ENCODE peak calls at places on chromosomes 16 and 17, in ten cellular contexts. U is heart left ventricle, H is adrenal gland, J is ovary, O is lower leg skin, N is transverse colon, X is Peyer's patch, V is sigmoid colon, B is erythroblast, Y is spleen. I is an unnamed sample.
A peak's percentile ranks its signal among the peaks of the same experiment; 100 is the strongest.

GRCh38 chr17:77019955-77020379 is 120.8 kb upstream of the SEC14L1 start:
- DNase-seq in V (no peak), N (no peak), U (no peak), Y (no peak), H (no peak), J (no peak), X (no peak), O (no peak), B (no peak), I (no peak)

GRCh38 chr17:9676084-9676483 is 30.8 kb downstream of the USP43 start:
- DNase-seq in B (no peak), Y (no peak), H (no peak), X (no peak), J (no peak), U (no peak), N (no peak), V (no peak), O (no peak), I (no peak)

GRCh38 chr16:80719573-80719972 is 84.8 kb downstream of the CDYL2 start:
- DNase-seq in U (no peak), O (no peak), V (no peak), J (no peak), B (no peak), N (no peak), Y (no peak), X (peak; percentile 48), H (no peak), I (no peak)

GRCh38 chr17:43814714-43815113 is 18.2 kb downstream of the MPP3 start:
- DNase-seq in J (no peak), V (no peak), H (no peak), O (no peak), B (no peak), Y (no peak), N (no peak), U (no peak), X (no peak), I (peak; percentile 58)

GRCh38 chr17:78890111-78890897 is 12.7 kb downstream of the CEP295NL start:
- DNase-seq in V (peak; percentile 80), B (no peak), O (peak; percentile 93), U (peak; percentile 74), X (peak; percentile 85), J (no peak), N (peak; percentile 75), H (peak; percentile 65), Y (peak; percentile 94), I (no peak)

GRCh38 chr16:89564476-89565255 is 4.2 kb downstream of the RPL13 start:
- DNase-seq in U (no peak), X (no peak), Y (no peak), O (no peak), V (no peak), N (peak; percentile 33), B (no peak), H (no peak), J (no peak), I (no peak)

GRCh38 chr16:2039286-2040030 is 8.2 kb downstream of the NTHL1 start:
- DNase-seq in N (peak; percentile 72), X (peak; percentile 32), Y (no peak), O (no peak), J (peak; percentile 97), V (peak; percentile 96), B (no peak), H (peak; percentile 56), U (peak; percentile 96), I (no peak)

GRCh38 chr17:56099649-56100048 is 53.6 kb upstream of the ANKFN1 start:
- DNase-seq in N (no peak), J (no peak), V (no peak), Y (no peak), U (no peak), O (no peak), X (no peak), H (no peak), B (no peak), I (no peak)

GRCh38 chr16:28494141-28494851 is at the start of gene APOBR:
- DNase-seq in B (peak; percentile 43), U (peak; percentile 59), N (peak; percentile 75), H (peak; percentile 55), J (no peak), O (no peak), V (no peak), Y (peak; percentile 94), X (peak; percentile 93), I (no peak)

DNA sequence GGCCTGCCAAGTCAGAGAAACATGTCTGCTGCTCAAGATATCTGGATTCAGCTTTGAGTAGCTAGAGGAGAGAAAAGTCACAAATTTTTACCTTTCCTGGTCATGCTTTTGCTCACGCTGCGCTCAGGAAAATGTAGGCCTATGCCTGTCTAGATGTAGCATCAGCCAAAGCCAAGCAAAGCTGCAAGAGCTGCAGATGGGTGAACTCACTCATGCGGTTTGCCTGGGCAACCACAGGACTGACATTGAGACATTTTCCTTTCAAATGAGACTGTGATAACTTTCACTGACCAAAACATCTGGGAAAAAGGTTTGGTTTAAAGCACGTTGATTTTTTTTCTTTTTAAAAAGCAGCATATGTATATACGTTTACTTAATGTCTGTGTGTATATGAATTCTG is 34.0 kb upstream of the NAGLU start:
- DNase-seq in V (no peak), Y (no peak), J (no peak), O (peak; percentile 37), U (no peak), N (no peak), H (no peak), B (no peak), X (no peak), I (no peak)
- TF ChIP-seq POLR2A in V (no peak), Y (no peak), J (no peak), O (no peak), U (no peak), N (no peak), H (no peak), B (no peak), X (no peak), I (no peak)

DNA sequence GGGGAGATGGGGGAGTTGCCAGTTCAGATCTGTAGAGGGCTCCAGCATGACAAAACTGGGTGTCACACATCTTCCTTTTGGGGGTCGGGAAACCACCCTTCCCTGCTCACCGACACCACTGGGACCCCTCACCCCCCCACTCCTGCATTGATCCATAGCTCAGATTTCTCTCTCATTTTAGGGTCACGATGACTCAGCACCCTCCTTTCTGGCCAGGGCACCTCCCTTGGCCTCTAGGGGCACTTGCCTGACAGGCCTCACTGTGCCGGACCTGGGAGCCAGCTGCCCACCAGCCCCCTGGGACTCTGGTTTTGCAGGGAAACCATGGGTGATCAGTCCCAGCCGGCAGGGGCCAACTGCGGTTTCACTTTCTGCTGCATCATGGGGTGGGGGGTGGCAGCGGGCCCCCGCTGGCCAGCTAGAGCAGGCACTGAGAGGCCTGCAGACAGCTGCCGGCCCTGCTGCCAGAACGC is 239.4 kb downstream of the MRTFB start:
- DNase-seq in U (no peak), B (peak; percentile 38), N (peak; percentile 44), Y (peak; percentile 73), O (no peak), J (no peak), X (peak; percentile 51), V (no peak), H (no peak), I (no peak)
- TF ChIP-seq POLR2A in U (no peak), B (no peak), N (no peak), Y (no peak), O (no peak), J (no peak), X (no peak), V (no peak), H (no peak), I (no peak)

DNA sequence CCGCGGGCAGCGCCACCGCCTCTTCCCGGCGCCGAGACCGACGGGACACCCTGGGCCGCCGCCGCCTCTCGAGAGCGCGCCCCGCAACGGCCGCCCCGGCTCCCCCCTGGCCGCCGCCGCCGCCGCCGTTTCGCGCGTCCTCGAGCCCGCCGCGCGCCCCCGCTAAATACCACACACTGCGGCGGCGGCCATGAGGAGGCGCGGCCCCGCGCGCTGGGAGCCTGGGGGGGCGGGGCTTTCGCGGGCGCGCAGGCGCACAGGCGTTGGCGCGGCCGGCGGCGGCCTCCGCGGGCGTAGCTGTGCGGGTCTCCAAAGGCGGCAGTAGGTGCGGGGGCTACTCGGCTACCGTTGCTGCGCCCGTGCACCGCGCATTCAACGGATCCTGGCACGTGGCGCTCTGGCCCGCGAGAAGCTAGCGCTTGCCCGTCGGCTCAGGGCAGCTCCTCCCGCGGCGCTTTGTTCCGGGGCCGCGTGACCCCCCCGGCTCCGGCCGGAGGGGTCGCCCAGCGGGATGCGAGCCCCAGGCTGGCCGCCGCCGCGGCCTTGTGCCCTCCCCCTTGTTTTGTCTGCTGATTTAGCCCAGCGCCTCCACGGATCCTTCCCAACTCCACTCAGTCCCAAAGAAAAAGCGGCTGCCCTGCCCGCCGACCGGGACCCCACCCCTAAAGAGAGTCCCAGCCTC is at the start of gene SIAH1:
- DNase-seq in J (peak; percentile 82), X (peak; percentile 88), N (peak; percentile 88), O (peak; percentile 96), Y (peak; percentile 96), B (peak; percentile 95), U (peak; percentile 91), H (peak; percentile 82), V (peak; percentile 91), I (peak; percentile 76)
- TF ChIP-seq POLR2A in J (peak; percentile 78), X (peak; percentile 76), N (peak; percentile 64), O (no peak), Y (peak; percentile 52), B (peak; percentile 75), U (peak; percentile 87), H (peak; percentile 70), V (no peak), I (peak; percentile 83)

GRCh38 chr17:75785016-75785769 is 587 bp downstream of the UNK start:
- DNase-seq in B (peak; percentile 98), O (peak; percentile 99), H (peak; percentile 92), X (peak; percentile 85), J (peak; percentile 93), Y (peak; percentile 87), V (peak; percentile 96), U (peak; percentile 93), N (peak; percentile 92), I (peak; percentile 70)

GRCh38 chr17:75785770-75786538 is 1.3 kb downstream of the UNK start:
- DNase-seq in H (no peak), J (no peak), O (no peak), Y (peak; percentile 20), N (no peak), U (no peak), B (no peak), V (peak; percentile 48), X (no peak), I (no peak)

GRCh38 chr17:75784473-75785015 is at the start of gene UNK:
- DNase-seq in O (peak; percentile 99), B (peak; percentile 99), V (peak; percentile 100), H (peak; percentile 99), Y (peak; percentile 98), X (peak; percentile 96), J (peak; percentile 98), U (peak; percentile 98), N (peak; percentile 98), I (peak; percentile 91)

GRCh38 chr17:75783069-75783783 is 1.4 kb upstream of the UNK start:
- DNase-seq in X (no peak), H (no peak), Y (no peak), U (no peak), B (peak; percentile 82), V (no peak), J (no peak), O (no peak), N (no peak), I (no peak)

DNA sequence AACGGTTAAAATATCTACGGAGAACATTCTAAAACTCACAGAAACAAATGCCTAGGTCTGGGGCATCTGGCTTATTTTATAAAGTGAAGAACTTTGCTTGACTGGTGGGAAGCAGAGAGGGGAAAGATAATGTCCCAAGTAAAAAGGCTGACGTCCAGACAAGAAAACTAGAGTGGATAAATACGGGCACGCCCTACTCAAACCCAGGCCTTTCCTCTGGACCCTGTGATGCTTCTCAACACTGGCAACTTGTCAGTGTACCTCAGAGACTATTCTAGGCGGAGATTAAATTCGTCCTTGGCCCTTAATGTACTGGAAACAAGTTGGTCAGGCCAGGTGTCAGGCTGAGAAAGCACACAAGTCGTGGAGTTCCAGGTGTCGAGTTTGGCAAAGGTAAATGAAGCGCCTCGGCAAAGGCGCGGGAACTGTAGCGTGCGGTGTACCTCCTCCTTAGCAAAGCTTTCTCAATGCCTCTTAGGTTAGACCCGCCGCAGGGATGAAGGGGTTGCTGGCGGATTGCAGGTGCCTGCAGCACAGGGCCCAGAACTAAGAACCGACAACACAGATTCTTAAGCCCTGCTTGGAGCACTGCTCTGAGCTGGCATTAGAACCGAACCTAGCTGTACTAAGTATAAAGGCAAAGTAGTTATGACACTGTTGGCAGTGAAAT is 668 bp upstream of the UNK start:
- DNase-seq in U (peak; percentile 49), J (peak; percentile 60), O (peak; percentile 93), V (peak; percentile 75), Y (peak; percentile 89), H (peak; percentile 61), N (peak; percentile 44), B (no peak), X (peak; percentile 35), I (no peak)
- TF ChIP-seq POLR2A in U (no peak), J (no peak), O (no peak), V (no peak), Y (no peak), H (no peak), N (no peak), B (no peak), X (no peak), I (no peak)